ENCODE peak calls at places on chromosomes 2 and 18, in six cellular contexts. One of them, this sample, is unnamed. For H4K20me1 and H3K36me3, the result is how much of the 10 kb centered on the place peaks cover.

GRCh38 chr2:26034597-26035067 is 748 bp downstream of the RAB10 start:
- DNase-seq in IMR-90: peak
- DNase-seq in PC-3: peak
- DNase-seq in mammary epithelial cell: no peak
- DNase-seq in fibroblast of lung: no peak
- DNase-seq in astrocyte: no peak
- DNase-seq in this sample: no peak

GRCh38 chr2:100281521-100282438 is 40.5 kb downstream of the LONRF2 start:
- DNase-seq in IMR-90: no peak
- DNase-seq in PC-3: no peak
- DNase-seq in mammary epithelial cell: no peak
- DNase-seq in fibroblast of lung: peak
- DNase-seq in astrocyte: peak
- DNase-seq in this sample: no peak

GRCh38 chr2:28691774-28692281 is 59.8 kb upstream of the PPP1CB start:
- DNase-seq in IMR-90: peak
- DNase-seq in PC-3: peak
- DNase-seq in mammary epithelial cell: no peak
- DNase-seq in fibroblast of lung: peak
- DNase-seq in astrocyte: peak
- DNase-seq in this sample: peak

GRCh38 chr2:192885569-192886160 is 690.9 kb upstream of the TMEFF2 start:
- DNase-seq in IMR-90: no peak
- DNase-seq in PC-3: peak
- DNase-seq in mammary epithelial cell: peak
- DNase-seq in fibroblast of lung: no peak
- DNase-seq in astrocyte: no peak
- DNase-seq in this sample: no peak

GRCh38 chr2:31335921-31336570 is 78.5 kb downstream of the XDH start:
- DNase-seq in IMR-90: peak
- DNase-seq in PC-3: peak
- DNase-seq in mammary epithelial cell: no peak
- DNase-seq in fibroblast of lung: peak
- DNase-seq in astrocyte: peak
- DNase-seq in this sample: no peak

GRCh38 chr2:29262681-29263260 is 147.6 kb downstream of the CLIP4 start:
- DNase-seq in IMR-90: no peak
- DNase-seq in PC-3: no peak
- DNase-seq in mammary epithelial cell: peak
- DNase-seq in fibroblast of lung: no peak
- DNase-seq in astrocyte: peak
- DNase-seq in this sample: no peak

GRCh38 chr2:7034313-7034712 is 117.1 kb downstream of the RNF144A start:
- DNase-seq in IMR-90: no peak
- DNase-seq in PC-3: peak
- DNase-seq in mammary epithelial cell: no peak
- DNase-seq in fibroblast of lung: peak
- DNase-seq in astrocyte: no peak
- DNase-seq in this sample: no peak

GRCh38 chr2:40127147-40127546 is 324.7 kb downstream of the SLC8A1 start:
- DNase-seq in IMR-90: no peak
- DNase-seq in PC-3: no peak
- DNase-seq in mammary epithelial cell: no peak
- DNase-seq in fibroblast of lung: no peak
- DNase-seq in astrocyte: no peak
- DNase-seq in this sample: no peak

DNA sequence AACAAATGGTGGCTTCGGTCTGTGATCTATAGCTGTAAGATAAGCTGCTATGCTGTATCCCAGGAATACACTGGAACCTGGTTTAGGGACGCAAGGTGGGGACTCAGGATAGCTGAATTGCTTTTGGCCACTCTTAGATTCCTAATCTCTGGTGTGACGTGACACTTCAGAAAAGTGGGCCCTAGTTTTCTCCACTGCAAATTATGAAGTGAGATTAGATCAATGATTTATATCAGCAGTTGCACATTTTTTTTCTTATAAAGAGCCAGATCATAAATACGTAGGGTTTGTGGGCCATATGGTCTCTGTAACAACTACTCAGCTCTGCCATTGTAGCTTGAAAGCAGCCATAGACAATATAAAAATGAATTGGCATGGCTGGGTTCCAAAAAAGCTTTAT is 85.4 kb upstream of the CPO start:
- DNase-seq in IMR-90: no peak
- DNase-seq in PC-3: no peak
- DNase-seq in mammary epithelial cell: no peak
- DNase-seq in fibroblast of lung: no peak
- DNase-seq in astrocyte: no peak
- DNase-seq in this sample: no peak
- H4K20me1 ChIP-seq in IMR-90: under half
- H4K20me1 ChIP-seq in PC-3: under half
- H4K20me1 ChIP-seq in mammary epithelial cell: under half
- H4K20me1 ChIP-seq in fibroblast of lung: under half
- H4K20me1 ChIP-seq in astrocyte: under half
- H4K20me1 ChIP-seq in this sample: under half

GRCh38 chr2:43568226-43568625 is 27.6 kb downstream of the THADA start:
- DNase-seq in IMR-90: no peak
- DNase-seq in PC-3: no peak
- DNase-seq in mammary epithelial cell: no peak
- DNase-seq in fibroblast of lung: no peak
- DNase-seq in astrocyte: no peak
- DNase-seq in this sample: no peak
- H3K36me3 ChIP-seq in IMR-90: under half
- H3K36me3 ChIP-seq in PC-3: under half
- H3K36me3 ChIP-seq in mammary epithelial cell: under half
- H3K36me3 ChIP-seq in fibroblast of lung: under half
- H3K36me3 ChIP-seq in astrocyte: under half
- H3K36me3 ChIP-seq in this sample: under half

GRCh38 chr18:13266208-13267100 is 47.9 kb downstream of the LDLRAD4 start:
- DNase-seq in IMR-90: no peak
- DNase-seq in PC-3: no peak
- DNase-seq in mammary epithelial cell: no peak
- DNase-seq in fibroblast of lung: no peak
- DNase-seq in astrocyte: no peak
- DNase-seq in this sample: no peak
- H4K20me1 ChIP-seq in IMR-90: under half
- H4K20me1 ChIP-seq in PC-3: under half
- H4K20me1 ChIP-seq in mammary epithelial cell: under half
- H4K20me1 ChIP-seq in fibroblast of lung: under half
- H4K20me1 ChIP-seq in astrocyte: under half
- H4K20me1 ChIP-seq in this sample: under half

DNA sequence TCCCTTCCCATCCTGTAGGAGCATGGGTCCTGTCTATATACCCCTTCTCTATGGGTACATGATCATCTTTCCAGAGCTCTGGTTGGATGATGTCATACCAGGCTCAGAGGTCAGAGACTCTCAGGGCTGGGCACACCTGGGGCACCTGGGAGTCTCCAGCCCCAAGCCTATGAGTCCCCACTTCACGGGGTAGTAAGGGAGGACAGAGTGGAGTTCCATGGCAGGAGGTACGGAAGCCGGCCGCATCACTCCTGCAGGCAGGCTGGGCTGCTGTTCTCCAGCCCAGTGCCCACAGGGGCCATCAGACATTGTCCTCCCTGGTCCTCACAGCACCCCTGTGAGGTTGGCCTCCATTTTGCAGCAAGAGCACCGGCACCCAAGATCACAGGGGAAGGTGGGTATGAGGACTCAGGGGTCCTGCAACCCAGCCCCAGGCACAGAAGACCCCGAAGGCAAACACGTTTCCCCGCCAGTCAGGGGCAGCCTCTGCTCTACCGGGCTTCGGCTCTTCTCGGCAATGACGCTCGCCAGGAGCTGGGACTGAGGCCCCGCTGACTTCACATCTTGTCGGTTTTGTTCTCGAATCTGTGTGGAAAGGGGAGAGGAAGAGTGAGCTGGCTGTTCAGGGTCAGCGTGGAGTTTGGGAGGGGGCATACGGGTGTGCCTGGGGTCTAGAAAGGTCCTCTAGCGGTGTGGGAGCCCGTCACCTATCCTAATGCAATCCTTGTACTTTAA is 91.5 kb downstream of the ADD2 start:
- DNase-seq in IMR-90: no peak
- DNase-seq in PC-3: no peak
- DNase-seq in mammary epithelial cell: no peak
- DNase-seq in fibroblast of lung: no peak
- DNase-seq in astrocyte: no peak
- DNase-seq in this sample: no peak
- H3K36me3 ChIP-seq in IMR-90: under half
- H3K36me3 ChIP-seq in PC-3: under half
- H3K36me3 ChIP-seq in mammary epithelial cell: under half
- H3K36me3 ChIP-seq in fibroblast of lung: under half
- H3K36me3 ChIP-seq in astrocyte: under half
- H3K36me3 ChIP-seq in this sample: under half

DNA sequence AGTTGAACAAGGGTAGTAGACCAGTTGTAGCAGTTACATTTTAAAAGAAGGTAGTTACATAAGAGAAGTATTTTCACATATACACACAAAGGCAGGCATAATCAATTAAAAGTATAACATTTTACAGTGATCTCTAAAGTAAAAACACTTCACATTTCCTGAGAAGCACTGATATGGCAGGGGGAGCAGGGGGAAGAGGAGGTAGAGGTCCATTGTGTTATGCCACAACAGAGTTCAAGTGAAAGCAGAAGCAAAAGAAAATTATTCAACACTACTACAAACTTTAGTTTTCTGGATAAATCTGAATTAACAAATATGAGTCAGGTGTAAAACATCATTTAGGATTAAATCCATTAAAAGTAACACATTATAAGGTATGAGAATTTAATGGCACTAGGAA is 38.4 kb downstream of the ROCK1 start:
- DNase-seq in IMR-90: no peak
- DNase-seq in PC-3: no peak
- DNase-seq in mammary epithelial cell: no peak
- DNase-seq in fibroblast of lung: no peak
- DNase-seq in astrocyte: no peak
- DNase-seq in this sample: no peak
- H4K20me1 ChIP-seq in IMR-90: half or more
- H4K20me1 ChIP-seq in PC-3: under half
- H4K20me1 ChIP-seq in mammary epithelial cell: under half
- H4K20me1 ChIP-seq in fibroblast of lung: under half
- H4K20me1 ChIP-seq in astrocyte: half or more
- H4K20me1 ChIP-seq in this sample: under half

GRCh38 chr2:8732601-8733000 is 50.7 kb downstream of the ID2 start:
- DNase-seq in IMR-90: no peak
- DNase-seq in PC-3: no peak
- DNase-seq in mammary epithelial cell: no peak
- DNase-seq in fibroblast of lung: no peak
- DNase-seq in astrocyte: no peak
- DNase-seq in this sample: no peak
- H3K36me3 ChIP-seq in IMR-90: under half
- H3K36me3 ChIP-seq in PC-3: under half
- H3K36me3 ChIP-seq in mammary epithelial cell: under half
- H3K36me3 ChIP-seq in fibroblast of lung: under half
- H3K36me3 ChIP-seq in astrocyte: under half
- H3K36me3 ChIP-seq in this sample: under half

DNA sequence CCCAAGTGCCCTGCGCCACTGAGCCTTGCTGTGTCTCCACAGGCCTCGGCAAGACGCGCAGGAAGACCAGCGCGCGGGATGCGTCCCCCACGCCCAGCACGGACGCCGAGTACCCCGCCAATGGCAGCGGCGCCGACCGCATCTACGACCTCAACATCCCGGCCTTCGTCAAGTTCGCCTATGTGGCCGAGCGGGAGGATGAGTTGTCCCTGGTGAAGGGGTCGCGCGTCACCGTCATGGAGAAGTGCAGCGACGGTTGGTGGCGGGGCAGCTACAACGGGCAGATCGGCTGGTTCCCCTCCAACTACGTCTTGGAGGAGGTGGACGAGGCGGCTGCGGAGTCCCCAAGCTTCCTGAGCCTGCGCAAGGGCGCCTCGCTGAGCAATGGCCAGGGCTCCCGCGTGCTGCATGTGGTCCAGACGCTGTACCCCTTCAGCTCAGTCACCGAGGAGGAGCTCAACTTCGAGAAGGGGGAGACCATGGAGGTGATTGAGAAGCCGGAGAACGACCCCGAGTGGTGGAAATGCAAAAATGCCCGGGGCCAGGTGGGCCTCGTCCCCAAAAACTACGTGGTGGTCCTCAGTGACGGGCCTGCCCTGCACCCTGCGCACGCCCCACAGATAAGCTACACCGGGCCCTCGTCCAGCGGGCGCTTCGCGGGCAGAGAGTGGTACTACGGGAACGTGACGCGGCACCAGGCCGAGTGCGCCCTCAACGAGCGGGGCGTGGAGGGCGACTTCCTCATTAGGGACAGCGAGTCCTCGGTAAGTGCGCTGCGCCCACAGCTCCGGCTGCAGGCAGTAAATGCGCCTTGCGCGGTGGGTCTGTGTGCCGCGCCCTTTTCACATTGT is 136.8 kb downstream of the NCK2 start:
- DNase-seq in IMR-90: no peak
- DNase-seq in PC-3: no peak
- DNase-seq in mammary epithelial cell: no peak
- DNase-seq in fibroblast of lung: no peak
- DNase-seq in astrocyte: no peak
- DNase-seq in this sample: no peak
- H4K20me1 ChIP-seq in IMR-90: under half
- H4K20me1 ChIP-seq in PC-3: under half
- H4K20me1 ChIP-seq in mammary epithelial cell: under half
- H4K20me1 ChIP-seq in fibroblast of lung: under half
- H4K20me1 ChIP-seq in astrocyte: half or more
- H4K20me1 ChIP-seq in this sample: under half

GRCh38 chr2:3348771-3349170 is 28.8 kb downstream of the EIPR1 start:
- DNase-seq in IMR-90: no peak
- DNase-seq in PC-3: no peak
- DNase-seq in mammary epithelial cell: no peak
- DNase-seq in fibroblast of lung: no peak
- DNase-seq in astrocyte: no peak
- DNase-seq in this sample: no peak
- H3K36me3 ChIP-seq in IMR-90: under half
- H3K36me3 ChIP-seq in PC-3: under half
- H3K36me3 ChIP-seq in mammary epithelial cell: under half
- H3K36me3 ChIP-seq in fibroblast of lung: under half
- H3K36me3 ChIP-seq in astrocyte: under half
- H3K36me3 ChIP-seq in this sample: under half

GRCh38 chr18:74392323-74392722 is 64.8 kb downstream of the DIPK1C start:
- DNase-seq in IMR-90: no peak
- DNase-seq in PC-3: no peak
- DNase-seq in mammary epithelial cell: no peak
- DNase-seq in fibroblast of lung: no peak
- DNase-seq in astrocyte: no peak
- DNase-seq in this sample: no peak
- H4K20me1 ChIP-seq in IMR-90: under half
- H4K20me1 ChIP-seq in PC-3: under half
- H4K20me1 ChIP-seq in mammary epithelial cell: under half
- H4K20me1 ChIP-seq in fibroblast of lung: under half
- H4K20me1 ChIP-seq in astrocyte: under half
- H4K20me1 ChIP-seq in this sample: under half

GRCh38 chr18:59068672-59069071 is 71.0 kb upstream of the SEC11C start:
- DNase-seq in IMR-90: no peak
- DNase-seq in PC-3: no peak
- DNase-seq in mammary epithelial cell: no peak
- DNase-seq in fibroblast of lung: no peak
- DNase-seq in astrocyte: no peak
- DNase-seq in this sample: no peak
- H3K36me3 ChIP-seq in IMR-90: under half
- H3K36me3 ChIP-seq in PC-3: under half
- H3K36me3 ChIP-seq in mammary epithelial cell: under half
- H3K36me3 ChIP-seq in fibroblast of lung: under half
- H3K36me3 ChIP-seq in astrocyte: under half
- H3K36me3 ChIP-seq in this sample: under half